ENCODE peak calls at places on chromosomes 5 and 9, in seven cellular contexts. One of them, this sample, is unnamed. For H3K4me1, the result is how much of the 10 kb centered on the place peaks cover.

GRCh38 chr5:10632110-10632903 is 68.4 kb downstream of the ANKRD33B start:
- DNase-seq in neural progenitor cell: no peak
- DNase-seq in Karpas-422: no peak
- DNase-seq in lung: no peak
- DNase-seq in OCI-LY7: peak
- DNase-seq in adrenal gland: peak
- DNase-seq in fibroblast of lung: peak
- DNase-seq in this sample: no peak

GRCh38 chr9:135920973-135921585 is 13.7 kb upstream of the CAMSAP1 start:
- DNase-seq in lung: no peak
- DNase-seq in neural progenitor cell: no peak
- DNase-seq in adrenal gland: no peak
- DNase-seq in fibroblast of lung: no peak
- DNase-seq in OCI-LY7: no peak
- DNase-seq in Karpas-422: no peak
- DNase-seq in this sample: no peak

GRCh38 chr5:32720295-32720694 is 9.2 kb downstream of the NPR3 start:
- DNase-seq in neural progenitor cell: no peak
- DNase-seq in adrenal gland: no peak
- DNase-seq in fibroblast of lung: peak
- DNase-seq in lung: no peak
- DNase-seq in Karpas-422: no peak
- DNase-seq in OCI-LY7: no peak
- DNase-seq in this sample: no peak

GRCh38 chr5:33309076-33309475 is 131.7 kb upstream of the TARS1 start:
- DNase-seq in adrenal gland: no peak
- DNase-seq in neural progenitor cell: no peak
- DNase-seq in Karpas-422: no peak
- DNase-seq in OCI-LY7: no peak
- DNase-seq in fibroblast of lung: no peak
- DNase-seq in lung: no peak
- DNase-seq in this sample: no peak

GRCh38 chr9:88968799-88969198 is 22.5 kb upstream of the S1PR3 start:
- DNase-seq in Karpas-422: no peak
- DNase-seq in adrenal gland: no peak
- DNase-seq in lung: no peak
- DNase-seq in neural progenitor cell: no peak
- DNase-seq in OCI-LY7: no peak
- DNase-seq in fibroblast of lung: no peak
- DNase-seq in this sample: no peak

GRCh38 chr5:138900281-138900965 is 25.3 kb upstream of the LRRTM2 start:
- DNase-seq in fibroblast of lung: peak
- DNase-seq in lung: no peak
- DNase-seq in adrenal gland: peak
- DNase-seq in Karpas-422: no peak
- DNase-seq in OCI-LY7: no peak
- DNase-seq in neural progenitor cell: no peak
- DNase-seq in this sample: no peak

GRCh38 chr5:40679998-40680681 is 425 bp downstream of the PTGER4 start:
- DNase-seq in fibroblast of lung: no peak
- DNase-seq in neural progenitor cell: peak
- DNase-seq in OCI-LY7: no peak
- DNase-seq in adrenal gland: no peak
- DNase-seq in Karpas-422: no peak
- DNase-seq in lung: peak
- DNase-seq in this sample: peak

GRCh38 chr9:18721267-18722079 is 247.5 kb downstream of the ADAMTSL1 start:
- DNase-seq in Karpas-422: no peak
- DNase-seq in lung: peak
- DNase-seq in fibroblast of lung: no peak
- DNase-seq in neural progenitor cell: no peak
- DNase-seq in adrenal gland: no peak
- DNase-seq in OCI-LY7: no peak
- DNase-seq in this sample: no peak

GRCh38 chr9:118038713-118039112 is 334.5 kb downstream of the TLR4 start:
- DNase-seq in neural progenitor cell: no peak
- DNase-seq in fibroblast of lung: no peak
- DNase-seq in lung: no peak
- DNase-seq in adrenal gland: no peak
- DNase-seq in OCI-LY7: no peak
- DNase-seq in Karpas-422: no peak
- DNase-seq in this sample: no peak

GRCh38 chr9:21682981-21683380 is 119.5 kb upstream of the MTAP start:
- DNase-seq in adrenal gland: no peak
- DNase-seq in Karpas-422: no peak
- DNase-seq in OCI-LY7: no peak
- DNase-seq in neural progenitor cell: no peak
- DNase-seq in fibroblast of lung: peak
- DNase-seq in lung: no peak
- DNase-seq in this sample: no peak

GRCh38 chr5:109874108-109874507 is 184.4 kb downstream of the MAN2A1 start:
- DNase-seq in Karpas-422: no peak
- DNase-seq in adrenal gland: no peak
- DNase-seq in lung: no peak
- DNase-seq in fibroblast of lung: no peak
- DNase-seq in neural progenitor cell: no peak
- DNase-seq in OCI-LY7: no peak
- DNase-seq in this sample: no peak

GRCh38 chr9:135226369-135227050 is 139.0 kb downstream of the OLFM1 start:
- DNase-seq in Karpas-422: no peak
- DNase-seq in neural progenitor cell: no peak
- DNase-seq in lung: no peak
- DNase-seq in OCI-LY7: no peak
- DNase-seq in fibroblast of lung: no peak
- DNase-seq in adrenal gland: no peak
- DNase-seq in this sample: peak

GRCh38 chr9:70053864-70054263 is 10.2 kb downstream of the MAMDC2 start:
- DNase-seq in lung: no peak
- DNase-seq in Karpas-422: no peak
- DNase-seq in OCI-LY7: no peak
- DNase-seq in fibroblast of lung: no peak
- DNase-seq in adrenal gland: peak
- DNase-seq in neural progenitor cell: no peak
- DNase-seq in this sample: no peak

GRCh38 chr9:11779971-11780370 is 913.2 kb upstream of the TYRP1 start:
- DNase-seq in neural progenitor cell: no peak
- DNase-seq in OCI-LY7: no peak
- DNase-seq in lung: no peak
- DNase-seq in Karpas-422: no peak
- DNase-seq in fibroblast of lung: no peak
- DNase-seq in adrenal gland: no peak
- DNase-seq in this sample: no peak

GRCh38 chr5:127012933-127013332 is 17.4 kb downstream of the MARCHF3 start:
- DNase-seq in adrenal gland: no peak
- DNase-seq in fibroblast of lung: peak
- DNase-seq in neural progenitor cell: no peak
- DNase-seq in lung: no peak
- DNase-seq in Karpas-422: no peak
- DNase-seq in OCI-LY7: no peak
- DNase-seq in this sample: no peak

GRCh38 chr9:133696036-133696435 is 42.1 kb downstream of the SARDH start:
- DNase-seq in neural progenitor cell: no peak
- DNase-seq in OCI-LY7: no peak
- DNase-seq in lung: no peak
- DNase-seq in fibroblast of lung: no peak
- DNase-seq in Karpas-422: no peak
- DNase-seq in adrenal gland: no peak
- DNase-seq in this sample: peak

GRCh38 chr9:136409557-136410455 is 608 bp downstream of the ENTR1 start:
- DNase-seq in OCI-LY7: peak
- DNase-seq in neural progenitor cell: peak
- DNase-seq in Karpas-422: peak
- DNase-seq in lung: no peak
- DNase-seq in adrenal gland: peak
- DNase-seq in fibroblast of lung: peak
- DNase-seq in this sample: no peak

DNA sequence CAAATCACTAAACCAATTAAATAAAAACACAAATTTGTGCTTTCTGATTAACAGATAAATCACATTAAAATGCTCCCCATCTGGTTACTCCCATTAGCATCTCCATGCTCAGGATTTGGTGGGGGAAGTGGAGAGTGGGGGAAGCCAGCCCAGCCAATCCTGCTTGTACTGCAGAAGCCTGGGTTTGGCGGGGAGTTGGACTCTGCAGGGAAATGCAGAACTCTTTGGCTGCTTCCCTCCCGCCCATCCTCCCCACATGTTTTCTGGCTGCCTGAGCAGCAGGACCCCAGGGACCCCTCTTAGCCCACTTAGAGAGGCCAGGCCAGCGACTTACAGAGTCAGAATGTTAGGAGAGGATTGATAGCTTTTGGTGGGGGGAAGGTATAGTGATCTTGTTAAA is 59.5 kb upstream of the FOXI1 start:
- DNase-seq in lung: no peak
- DNase-seq in adrenal gland: no peak
- DNase-seq in Karpas-422: no peak
- DNase-seq in fibroblast of lung: no peak
- DNase-seq in OCI-LY7: no peak
- DNase-seq in neural progenitor cell: no peak
- DNase-seq in this sample: no peak
- H3K27ac ChIP-seq in lung: no peak
- H3K27ac ChIP-seq in adrenal gland: no peak
- H3K27ac ChIP-seq in Karpas-422: no peak
- H3K27ac ChIP-seq in fibroblast of lung: no peak
- H3K27ac ChIP-seq in OCI-LY7: no peak
- H3K27ac ChIP-seq in neural progenitor cell: no peak
- H3K27ac ChIP-seq in this sample: no peak

DNA sequence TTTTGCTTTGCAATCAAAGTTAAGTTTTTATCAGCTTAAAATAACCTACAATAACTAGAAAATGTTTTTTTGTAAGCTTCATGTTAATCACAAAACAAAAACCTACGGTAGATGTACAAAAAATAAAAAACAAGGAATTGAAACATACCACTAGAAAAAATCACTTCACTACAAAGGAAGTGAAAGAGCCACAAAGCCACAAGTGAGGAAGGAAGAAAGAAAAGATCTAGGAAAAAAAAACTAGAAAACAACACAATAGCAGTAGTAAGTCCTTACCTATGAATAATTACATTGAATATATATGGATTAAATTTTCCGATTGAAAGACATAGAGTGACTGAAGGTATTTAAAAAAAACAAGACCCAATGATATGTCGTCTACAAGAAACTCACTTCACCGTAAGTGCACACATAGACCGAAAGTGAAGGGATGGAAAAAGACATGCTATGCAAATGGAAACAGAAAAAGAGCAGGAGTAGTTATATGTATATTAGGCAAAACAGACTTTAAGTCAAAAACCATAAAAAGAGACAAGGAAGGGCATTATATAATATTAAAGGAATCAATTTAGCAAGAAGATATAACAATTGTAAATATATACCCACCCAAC is 13.4 kb upstream of the ZDHHC21 start:
- DNase-seq in adrenal gland: no peak
- DNase-seq in lung: no peak
- DNase-seq in fibroblast of lung: no peak
- DNase-seq in Karpas-422: no peak
- DNase-seq in OCI-LY7: peak
- DNase-seq in neural progenitor cell: no peak
- DNase-seq in this sample: no peak
- H3K4me1 ChIP-seq in adrenal gland: under half
- H3K4me1 ChIP-seq in lung: under half
- H3K4me1 ChIP-seq in fibroblast of lung: under half
- H3K4me1 ChIP-seq in Karpas-422: under half
- H3K4me1 ChIP-seq in OCI-LY7: under half
- H3K4me1 ChIP-seq in neural progenitor cell: under half
- H3K4me1 ChIP-seq in this sample: under half

DNA sequence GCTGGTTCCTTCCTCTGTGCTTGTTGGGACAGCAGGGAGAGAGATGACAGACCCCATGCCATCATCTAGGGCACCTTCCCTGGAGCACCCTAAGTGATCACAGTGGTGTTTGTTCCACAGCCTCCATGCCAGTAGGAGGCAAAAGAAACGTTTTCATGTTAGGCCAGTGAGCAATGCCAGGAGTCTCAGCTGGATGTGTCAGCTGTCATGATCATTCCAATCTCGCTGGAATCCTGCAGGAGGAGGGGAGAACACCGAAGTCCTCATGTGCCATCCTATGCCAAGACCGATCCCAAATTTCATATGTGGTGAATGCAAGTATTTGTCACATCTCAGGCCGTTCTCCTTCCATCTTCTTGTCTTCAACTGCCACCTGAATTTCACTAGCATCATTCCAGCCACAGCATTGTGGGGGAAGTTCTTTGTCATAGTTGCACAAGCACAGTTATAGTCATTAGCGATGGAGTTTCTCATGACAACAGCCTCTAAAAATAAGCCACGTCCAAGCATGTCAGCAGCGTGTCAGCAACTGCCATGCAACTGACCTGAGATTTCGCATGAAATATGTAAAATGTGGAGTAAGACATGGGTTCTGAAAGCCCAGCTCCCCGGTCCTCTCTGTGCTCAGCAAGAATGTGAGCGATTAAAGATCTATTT is 97.2 kb upstream of the DNAH5 start:
- DNase-seq in lung: no peak
- DNase-seq in adrenal gland: no peak
- DNase-seq in Karpas-422: no peak
- DNase-seq in fibroblast of lung: peak
- DNase-seq in neural progenitor cell: no peak
- DNase-seq in OCI-LY7: no peak
- DNase-seq in this sample: no peak
- H3K27ac ChIP-seq in lung: no peak
- H3K27ac ChIP-seq in adrenal gland: no peak
- H3K27ac ChIP-seq in Karpas-422: no peak
- H3K27ac ChIP-seq in fibroblast of lung: no peak
- H3K27ac ChIP-seq in neural progenitor cell: no peak
- H3K27ac ChIP-seq in OCI-LY7: no peak
- H3K27ac ChIP-seq in this sample: no peak

GRCh38 chr9:122145462-122145861 is 14.1 kb downstream of the NDUFA8 start:
- DNase-seq in lung: no peak
- DNase-seq in Karpas-422: no peak
- DNase-seq in adrenal gland: no peak
- DNase-seq in OCI-LY7: no peak
- DNase-seq in neural progenitor cell: no peak
- DNase-seq in fibroblast of lung: no peak
- DNase-seq in this sample: no peak

GRCh38 chr9:122151267-122151828 is 8.2 kb downstream of the NDUFA8 start:
- DNase-seq in Karpas-422: no peak
- DNase-seq in fibroblast of lung: no peak
- DNase-seq in lung: no peak
- DNase-seq in neural progenitor cell: no peak
- DNase-seq in OCI-LY7: no peak
- DNase-seq in adrenal gland: no peak
- DNase-seq in this sample: no peak
- H3K4me1 ChIP-seq in Karpas-422: under half
- H3K4me1 ChIP-seq in fibroblast of lung: under half
- H3K4me1 ChIP-seq in lung: under half
- H3K4me1 ChIP-seq in neural progenitor cell: under half
- H3K4me1 ChIP-seq in OCI-LY7: under half
- H3K4me1 ChIP-seq in adrenal gland: under half
- H3K4me1 ChIP-seq in this sample: half or more